ENCODE peak calls at places on chromosomes 1 and 21, in eight cellular contexts. X, M, V, Y, C, W, U and S are unnamed samples.

GRCh38 chr1:183339556-183340167 is 78.5 kb downstream of the NMNAT2 start:
- DNase-seq in V (no peak), X (no peak), C (no peak), Y (no peak), U (no peak), M (no peak), W (no peak), S (no peak)

GRCh38 chr21:35616090-35616489 is 444.2 kb downstream of the SETD4 start:
- DNase-seq in W (no peak), M (no peak), C (peak; percentile 69), V (no peak), U (no peak), Y (peak; percentile 49), X (no peak), S (no peak)

GRCh38 chr1:231068772-231069171 is 28.7 kb upstream of the FAM89A start:
- DNase-seq in M (no peak), C (no peak), Y (no peak), V (no peak), X (no peak), U (no peak), W (no peak), S (no peak)

GRCh38 chr1:81695741-81696140 is 105.0 kb upstream of the ADGRL2 start:
- DNase-seq in M (no peak), X (no peak), C (peak; percentile 96), V (peak; percentile 36), U (no peak), W (no peak), Y (peak; percentile 66), S (no peak)

GRCh38 chr1:217605390-217605789 is 25.5 kb downstream of the GPATCH2 start:
- DNase-seq in X (no peak), U (no peak), W (no peak), Y (no peak), C (peak; percentile 22), V (no peak), M (no peak), S (no peak)

GRCh38 chr1:201701831-201702230 is 127.1 kb upstream of the IPO9 start:
- DNase-seq in X (no peak), C (no peak), M (no peak), Y (no peak), W (no peak), V (no peak), U (no peak), S (no peak)

GRCh38 chr1:156422602-156423091 is 53.6 kb downstream of the RHBG start:
- DNase-seq in Y (peak; percentile 45), M (no peak), W (no peak), V (no peak), X (no peak), U (no peak), C (no peak), S (no peak)

GRCh38 chr1:53073899-53074311 is 11.9 kb downstream of the PODN start:
- DNase-seq in W (peak; percentile 16), M (no peak), X (no peak), Y (no peak), C (no peak), V (no peak), U (no peak), S (no peak)

GRCh38 chr1:200429221-200429751 is 19.4 kb upstream of the ZNF281 start:
- DNase-seq in X (no peak), U (no peak), W (no peak), V (no peak), C (peak; percentile 91), M (no peak), Y (no peak), S (no peak)

GRCh38 chr1:220564216-220564615 is 36.3 kb downstream of the MARK1 start:
- DNase-seq in C (no peak), X (no peak), Y (no peak), V (no peak), M (no peak), W (no peak), U (no peak), S (no peak)

GRCh38 chr1:24984800-24985552 is 54.9 kb upstream of the RUNX3 start:
- DNase-seq in C (no peak), V (no peak), U (no peak), X (no peak), M (no peak), W (no peak), Y (no peak), S (no peak)

GRCh38 chr1:165129568-165130164 is 226.8 kb downstream of the LMX1A start:
- DNase-seq in X (peak; percentile 8), V (peak; percentile 36), U (peak; percentile 32), Y (peak; percentile 88), M (peak; percentile 72), W (peak; percentile 76), C (peak; percentile 42), S (peak; percentile 44)

GRCh38 chr21:46223217-46223616 is 5.4 kb downstream of the LSS start:
- DNase-seq in U (no peak), C (no peak), V (no peak), X (no peak), M (no peak), W (no peak), Y (no peak), S (no peak)

GRCh38 chr1:66747500-66747899 is 4.8 kb upstream of the DYNLT5 start:
- DNase-seq in Y (no peak), C (no peak), M (no peak), V (no peak), X (no peak), W (no peak), U (no peak), S (no peak)

GRCh38 chr1:174152424-174152823 is 6.9 kb upstream of the RABGAP1L start:
- DNase-seq in U (no peak), Y (peak; percentile 4), C (no peak), W (no peak), M (no peak), V (no peak), X (no peak), S (no peak)

GRCh38 chr1:62194651-62195282 is at the start of gene L1TD1:
- DNase-seq in M (peak; percentile 41), V (no peak), U (no peak), C (no peak), Y (no peak), X (no peak), W (no peak), S (no peak)

DNA sequence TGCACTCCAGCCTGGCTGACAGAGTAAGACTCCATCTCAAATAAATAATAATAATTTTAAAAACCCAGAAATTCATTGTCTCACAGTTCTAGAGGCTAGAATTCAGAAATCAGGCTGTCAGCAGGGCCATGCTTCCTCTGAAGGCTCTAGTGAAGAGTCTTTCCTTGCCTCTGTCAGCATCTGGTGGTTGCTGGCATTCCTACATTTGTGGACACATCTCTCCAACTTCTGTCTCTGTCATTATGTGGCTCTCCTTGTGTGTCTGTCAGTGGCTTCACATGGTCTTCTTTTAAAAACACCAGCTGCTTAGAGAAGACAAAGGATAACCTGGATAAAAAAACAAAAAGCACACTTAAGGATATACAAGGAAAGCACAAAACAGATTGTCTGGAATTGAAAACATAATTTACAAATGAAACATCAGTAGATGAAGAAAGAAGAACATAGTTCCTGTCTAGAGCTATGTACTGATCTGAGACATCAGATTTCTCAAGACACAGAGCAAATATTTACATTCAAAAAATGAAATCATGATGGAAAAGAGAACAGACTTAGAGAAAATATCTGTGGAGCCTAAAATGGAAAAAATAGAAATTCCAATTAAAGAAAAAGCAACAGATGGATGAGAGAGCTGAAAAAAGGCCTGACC is 32.7 kb upstream of the ASB17 start:
- DNase-seq in V (no peak), C (no peak), M (no peak), X (no peak), Y (no peak), W (no peak), U (no peak), S (no peak)
- TF ChIP-seq CTCF in V (no peak), C (no peak), M (no peak), X (no peak), Y (no peak), W (no peak), U (no peak), S (no peak)

GRCh38 chr1:169794530-169795416 is at the start of gene METTL18:
- DNase-seq in C (peak; percentile 98), W (peak; percentile 94), Y (peak; percentile 98), V (peak; percentile 92), X (peak; percentile 94), U (peak; percentile 88), M (peak; percentile 78), S (peak; percentile 89)
- TF ChIP-seq CTCF in C (no peak), W (peak; percentile 34), Y (no peak), V (no peak), X (peak; percentile 48), U (no peak), M (no peak), S (no peak)

GRCh38 chr1:10957151-10957550 is 55.3 kb upstream of the TARDBP start:
- DNase-seq in Y (no peak), X (no peak), W (no peak), U (no peak), C (no peak), M (no peak), V (no peak), S (no peak)

GRCh38 chr1:10962483-10962882 is 50.0 kb upstream of the TARDBP start:
- DNase-seq in C (no peak), X (no peak), V (no peak), Y (peak; percentile 18), U (no peak), M (no peak), W (no peak), S (no peak)

GRCh38 chr1:10960406-10960805 is 52.0 kb upstream of the TARDBP start:
- DNase-seq in W (no peak), Y (no peak), V (no peak), X (no peak), M (no peak), U (no peak), C (no peak), S (no peak)

GRCh38 chr1:10958614-10959013 is 53.8 kb upstream of the TARDBP start:
- DNase-seq in U (no peak), W (no peak), M (no peak), Y (no peak), V (no peak), C (no peak), X (no peak), S (no peak)

DNA sequence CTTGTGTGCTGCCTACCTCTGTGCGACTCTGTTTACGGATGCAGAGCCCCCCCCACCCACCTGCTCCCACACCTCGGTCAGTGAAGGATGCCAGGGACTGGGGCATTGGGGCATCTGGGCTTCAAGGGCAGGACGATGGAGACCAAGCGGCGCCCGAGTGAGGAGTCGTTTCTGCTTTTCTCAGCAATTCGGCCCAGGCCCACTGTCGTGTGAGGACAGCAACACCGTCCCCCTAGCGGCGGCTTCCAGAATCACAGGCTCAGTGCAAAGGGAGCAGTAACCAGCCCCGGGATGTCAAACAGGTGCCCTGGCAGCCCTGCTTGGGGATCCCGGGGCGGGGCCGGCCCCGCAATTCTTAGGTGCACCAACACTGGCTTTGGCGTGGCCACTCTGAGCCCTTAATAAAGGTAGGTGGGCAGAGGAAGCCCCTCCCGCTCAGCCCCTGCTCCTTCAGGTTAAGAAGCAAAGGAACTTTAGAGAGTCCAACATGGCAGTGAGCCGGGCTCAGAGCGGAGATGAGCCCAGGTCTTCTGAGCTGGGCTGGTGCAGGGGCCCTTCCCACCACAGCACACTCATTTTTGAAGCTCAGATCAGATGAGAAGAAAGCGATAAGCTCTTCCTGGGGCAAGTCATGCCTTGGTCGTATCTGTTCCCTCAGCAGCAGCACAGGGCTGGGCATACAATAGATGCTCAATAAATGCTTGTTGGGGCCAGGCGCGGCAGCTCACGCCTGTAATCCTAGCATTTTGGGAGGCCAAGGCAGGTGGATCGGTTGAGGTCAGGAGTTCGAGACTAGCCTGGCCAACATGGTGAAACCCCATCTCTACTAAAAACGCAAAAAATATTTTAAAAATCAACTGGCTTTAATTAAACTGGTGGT is 51.3 kb upstream of the TARDBP start:
- DNase-seq in X (peak; percentile 71), M (peak; percentile 95), C (peak; percentile 71), V (peak; percentile 81), W (peak; percentile 87), Y (peak; percentile 85), U (peak; percentile 90), S (peak; percentile 88)
- TF ChIP-seq CTCF in X (peak; percentile 90), M (peak; percentile 87), C (peak; percentile 76), V (peak; percentile 77), W (peak; percentile 76), Y (peak; percentile 85), U (peak; percentile 75), S (peak; percentile 80)

GRCh38 chr1:33429846-33430750 is 797 bp downstream of the PHC2 start:
- DNase-seq in C (no peak), Y (peak; percentile 57), U (peak; percentile 10), W (no peak), M (peak; percentile 25), X (peak; percentile 29), V (peak; percentile 57), S (no peak)
- TF ChIP-seq CTCF in C (no peak), Y (peak; percentile 57), U (no peak), W (no peak), M (no peak), X (no peak), V (no peak), S (no peak)